ENCODE peak calls at places on chromosome 3, in five cellular contexts. U, B, K, N and G are unnamed samples.

GRCh38 chr3:100603449-100603848 is 6.0 kb upstream of the ADGRG7 start:
- DNase-seq in N (peak), B (no peak), U (no peak), K (peak), G (peak)

GRCh38 chr3:66989860-66990696 is 8.0 kb upstream of the KBTBD8 start:
- DNase-seq in N (peak), U (peak), K (peak), B (no peak), G (peak)

GRCh38 chr3:65181397-65181871 is 493.6 kb upstream of the ADAMTS9 start:
- DNase-seq in B (no peak), N (no peak), K (no peak), U (no peak), G (no peak)

GRCh38 chr3:15611018-15611417 is 9.5 kb downstream of the BTD start:
- DNase-seq in N (no peak), U (no peak), K (no peak), B (no peak), G (no peak)

GRCh38 chr3:173548261-173548660 is 150.7 kb downstream of the NLGN1 start:
- DNase-seq in B (no peak), N (no peak), K (no peak), U (no peak), G (no peak)

GRCh38 chr3:194129581-194130133 is 6.3 kb upstream of the HES1 start:
- DNase-seq in N (peak), U (no peak), K (no peak), B (peak), G (peak)

GRCh38 chr3:34206996-34207395 is 408.6 kb downstream of the PDCD6IP start:
- DNase-seq in B (no peak), U (no peak), K (no peak), N (no peak), G (no peak)

GRCh38 chr3:93934366-93935046 is 39.2 kb downstream of the PROS1 start:
- DNase-seq in U (no peak), B (no peak), K (no peak), N (no peak), G (no peak)

GRCh38 chr3:60622349-60622748 is 628.9 kb downstream of the FHIT start:
- DNase-seq in N (no peak), K (no peak), B (no peak), U (no peak), G (no peak)

GRCh38 chr3:80439490-80439889 is 671.7 kb upstream of the ROBO1 start:
- DNase-seq in U (no peak), B (no peak), N (no peak), K (no peak), G (no peak)

GRCh38 chr3:176079785-176080184 is 1117.5 kb downstream of the TBL1XR1 start:
- DNase-seq in B (no peak), K (no peak), N (no peak), U (no peak), G (no peak)

GRCh38 chr3:112390783-112391641 is 58.1 kb downstream of the CD200 start:
- DNase-seq in K (no peak), U (no peak), B (no peak), N (no peak), G (peak)

GRCh38 chr3:29347412-29347811 is 66.5 kb downstream of the RBMS3 start:
- DNase-seq in N (no peak), U (no peak), K (no peak), B (no peak), G (no peak)
- TF ChIP-seq EZH2 in N (no peak), U (no peak), K (no peak), B (no peak), G (no peak)

DNA sequence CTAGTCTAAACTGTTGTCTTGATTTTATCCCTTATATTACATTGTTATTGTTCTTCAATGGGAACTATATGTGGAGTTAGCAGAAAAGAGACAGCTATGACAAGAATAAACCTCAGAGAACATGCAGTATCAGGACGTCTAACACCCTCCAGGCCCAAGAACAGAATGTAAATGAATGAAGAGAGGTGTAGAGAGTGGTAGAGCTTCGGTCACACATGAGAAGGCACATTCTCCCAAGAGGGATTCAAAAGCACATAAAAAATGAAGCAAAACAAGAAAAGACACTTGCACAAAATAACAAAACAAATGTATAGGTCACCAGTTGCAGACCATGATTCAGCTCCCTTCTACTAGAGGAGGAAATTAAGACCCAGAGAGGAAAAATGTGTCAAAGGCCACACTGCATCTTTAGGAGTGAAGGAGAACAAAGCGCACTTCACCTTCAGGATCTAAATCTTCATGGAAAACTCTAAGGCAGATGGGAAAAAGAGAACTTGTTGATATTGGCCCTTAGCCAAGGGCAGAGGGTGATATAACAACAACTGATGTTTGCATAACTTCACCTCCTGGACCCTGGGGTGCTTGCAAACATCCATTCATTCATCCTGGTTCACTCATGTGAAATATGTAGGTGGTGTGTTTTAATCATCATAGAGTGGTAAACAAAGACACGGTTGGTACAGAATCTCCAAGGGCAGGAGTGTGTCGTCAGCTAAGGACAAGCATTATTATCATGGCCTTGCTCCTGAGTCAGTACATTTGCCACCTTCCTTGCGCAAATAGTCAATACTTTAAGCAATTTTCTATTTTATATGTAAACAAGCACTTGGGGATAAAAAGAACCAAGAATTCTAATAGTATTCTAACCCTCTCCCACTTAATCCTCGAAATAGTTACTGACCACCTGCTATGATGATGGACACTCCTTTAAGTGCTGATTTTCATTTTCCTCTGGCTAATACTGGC is 8.8 kb downstream of the NEK10 start:
- DNase-seq in B (no peak), K (no peak), U (no peak), N (peak), G (no peak)
- TF ChIP-seq CREB1 in B (no peak), K (no peak), U (no peak), N (peak), G (no peak)

DNA sequence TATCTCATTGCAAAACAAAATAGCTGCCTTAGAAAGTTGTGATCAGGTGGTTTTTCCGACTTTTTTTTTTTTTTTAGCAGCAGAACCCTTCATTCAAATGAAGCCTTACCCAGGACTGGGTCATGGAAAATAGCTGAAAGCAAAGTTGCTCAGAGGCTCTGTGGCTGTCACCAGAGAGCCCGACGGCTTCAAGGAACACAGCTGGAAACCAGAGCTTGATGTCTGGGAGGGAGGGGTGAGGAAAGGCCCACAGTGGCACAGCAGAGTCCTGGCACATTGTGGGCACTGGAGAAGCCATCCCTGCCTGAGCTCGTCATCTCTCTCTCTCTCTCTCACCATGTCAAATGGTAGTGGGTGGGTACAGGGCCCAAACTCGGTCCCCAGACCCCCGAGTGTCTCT is 77.5 kb downstream of the RPN1 start:
- DNase-seq in B (no peak), U (no peak), N (no peak), K (no peak), G (no peak)
- TF ChIP-seq EZH2 in B (no peak), U (no peak), N (no peak), K (no peak), G (no peak)

GRCh38 chr3:70531838-70532489 is 219.5 kb upstream of the MDFIC2 start:
- DNase-seq in B (no peak), U (no peak), N (no peak), K (no peak), G (peak)
- TF ChIP-seq CREB1 in B (no peak), U (no peak), N (no peak), K (no peak), G (no peak)